ENCODE peak calls at places on chromosome 21, in five cellular contexts. S, I, P, F and W are unnamed samples.

GRCh38 chr21:42385619-42386018 is 10.2 kb downstream of the TMPRSS3 start:
- DNase-seq in S (no peak), I (no peak), P (no peak), F (no peak), W (no peak)

GRCh38 chr21:27423906-27424595 is 457.2 kb upstream of the ADAMTS5 start:
- DNase-seq in S (peak; percentile 69), I (peak; percentile 14), P (peak; percentile 61), F (no peak), W (no peak)

GRCh38 chr21:43268086-43268803 is 99.4 kb downstream of the CRYAA start:
- DNase-seq in S (no peak), I (no peak), P (no peak), F (no peak), W (no peak)

GRCh38 chr21:29775462-29775861 is 164.3 kb downstream of the GRIK1 start:
- DNase-seq in S (no peak), I (no peak), P (no peak), F (no peak), W (no peak)

GRCh38 chr21:46000731-46001641 is 19.4 kb downstream of the COL6A1 start:
- DNase-seq in S (no peak), I (no peak), P (no peak), F (no peak), W (no peak)

GRCh38 chr21:41133896-41134522 is 34.0 kb upstream of the BACE2 start:
- DNase-seq in S (peak; percentile 54), I (peak; percentile 51), P (no peak), F (no peak), W (peak; percentile 28)

GRCh38 chr21:20592482-20592881 is 405.7 kb upstream of the NCAM2 start:
- DNase-seq in S (no peak), I (no peak), P (no peak), F (no peak), W (no peak)

GRCh38 chr21:26835027-26835713 is 10.0 kb downstream of the ADAMTS1 start:
- DNase-seq in S (peak; percentile 85), I (no peak), P (no peak), F (no peak), W (no peak)

GRCh38 chr21:42003051-42003461 is 7.1 kb downstream of the ZBTB21 start:
- DNase-seq in S (peak; percentile 76), I (no peak), P (no peak), F (no peak), W (no peak)

GRCh38 chr21:15495965-15496364 is 233.8 kb upstream of the USP25 start:
- DNase-seq in S (peak; percentile 0), I (no peak), P (no peak), F (no peak), W (no peak)

GRCh38 chr21:38095220-38095619 is 161.6 kb upstream of the KCNJ15 start:
- DNase-seq in S (no peak), I (no peak), P (no peak), F (no peak), W (no peak)

GRCh38 chr21:41816583-41817165 is 49.8 kb upstream of the RIPK4 start:
- DNase-seq in S (peak; percentile 46), I (peak; percentile 73), P (peak; percentile 18), F (no peak), W (no peak)

GRCh38 chr21:28539623-28539988 is 453.1 kb downstream of the LTN1 start:
- DNase-seq in S (no peak), I (no peak), P (no peak), F (no peak), W (no peak)

GRCh38 chr21:41926068-41926806 is 27.6 kb downstream of the C2CD2 start:
- DNase-seq in S (peak; percentile 66), I (peak; percentile 54), P (peak; percentile 7), F (no peak), W (no peak)

GRCh38 chr21:26405071-26405470 is 168.0 kb downstream of the CYYR1 start:
- DNase-seq in S (peak; percentile 18), I (peak; percentile 21), P (no peak), F (no peak), W (no peak)

GRCh38 chr21:46424621-46425020 is 34.1 kb upstream of the DIP2A start:
- DNase-seq in S (no peak), I (no peak), P (no peak), F (no peak), W (no peak)

GRCh38 chr21:15692711-15693110 is 37.1 kb upstream of the USP25 start:
- DNase-seq in S (peak; percentile 72), I (no peak), P (no peak), F (no peak), W (no peak)

GRCh38 chr21:28227881-28228623 is 764.6 kb downstream of the LTN1 start:
- DNase-seq in S (peak; percentile 38), I (no peak), P (no peak), F (no peak), W (no peak)

GRCh38 chr21:46122758-46123683 is 25.1 kb downstream of the COL6A2 start:
- DNase-seq in S (no peak), I (no peak), P (no peak), F (peak; percentile 3), W (no peak)

GRCh38 chr21:29786509-29786908 is 153.3 kb downstream of the GRIK1 start:
- DNase-seq in S (no peak), I (no peak), P (no peak), F (no peak), W (no peak)

GRCh38 chr21:36255650-36256047 is 64.3 kb upstream of the MORC3 start:
- DNase-seq in S (no peak), I (no peak), P (no peak), F (no peak), W (no peak)

GRCh38 chr21:46124083-46124925 is 26.4 kb downstream of the COL6A2 start:
- DNase-seq in S (no peak), I (no peak), P (no peak), F (peak; percentile 5), W (no peak)

GRCh38 chr21:42724226-42724920 is 71.0 kb downstream of the PDE9A start:
- DNase-seq in S (peak; percentile 92), I (peak; percentile 61), P (no peak), F (no peak), W (no peak)

GRCh38 chr21:36767096-36767495 is 68.2 kb downstream of the SIM2 start:
- DNase-seq in S (no peak), I (no peak), P (no peak), F (no peak), W (no peak)

GRCh38 chr21:19609611-19610010 is 1206.0 kb upstream of the TMPRSS15 start:
- DNase-seq in S (no peak), I (no peak), P (no peak), F (no peak), W (no peak)

GRCh38 chr21:45949928-45950739 is 31.4 kb upstream of the COL6A1 start:
- DNase-seq in S (no peak), I (no peak), P (no peak), F (no peak), W (no peak)

GRCh38 chr21:37061926-37062591 is 10.8 kb downstream of the PIGP start:
- DNase-seq in S (no peak), I (no peak), P (no peak), F (no peak), W (no peak)

GRCh38 chr21:41168391-41169257 is 664 bp downstream of the BACE2 start:
- DNase-seq in S (peak; percentile 68), I (peak; percentile 66), P (no peak), F (no peak), W (no peak)

GRCh38 chr21:18493420-18493819 is 89.8 kb upstream of the TMPRSS15 start:
- DNase-seq in S (no peak), I (peak; percentile 12), P (no peak), F (no peak), W (no peak)

GRCh38 chr21:35646606-35647005 is 413.7 kb downstream of the SETD4 start:
- DNase-seq in S (peak; percentile 52), I (no peak), P (no peak), F (no peak), W (no peak)

GRCh38 chr21:34078915-34079314 is 5.5 kb downstream of the MRPS6 start:
- DNase-seq in S (no peak), I (no peak), P (no peak), F (no peak), W (no peak)

GRCh38 chr21:34082769-34083168 is 9.4 kb downstream of the MRPS6 start:
- DNase-seq in S (no peak), I (no peak), P (no peak), F (no peak), W (no peak)

GRCh38 chr21:34083357-34083756 is 10.0 kb downstream of the MRPS6 start:
- DNase-seq in S (no peak), I (no peak), P (no peak), F (no peak), W (no peak)

GRCh38 chr21:34077888-34078287 is 4.5 kb downstream of the MRPS6 start:
- DNase-seq in S (no peak), I (no peak), P (no peak), F (no peak), W (no peak)

GRCh38 chr21:34080693-34081092 is 7.3 kb downstream of the MRPS6 start:
- DNase-seq in S (no peak), I (no peak), P (no peak), F (no peak), W (no peak)
- H3K4me1 ChIP-seq in S (peaks cover 5% of the 10 kb centered on the region), I (peaks cover 35% of the 10 kb centered on the region), P (peaks cover 1% of the 10 kb centered on the region), F (peaks cover 50% of the 10 kb centered on the region), W (peaks cover 61% of the 10 kb centered on the region)

GRCh38 chr21:44456207-44456914 is 1.1 kb downstream of the LRRC3 start:
- DNase-seq in S (no peak), I (no peak), P (no peak), F (no peak), W (no peak)
- H3K4me3 ChIP-seq in S (no peak overlapping the region), I (peak overlapping the region; percentile 95), P (peak overlapping the region; percentile 71), F (peak overlapping the region; percentile 73), W (peak overlapping the region; percentile 54)

DNA sequence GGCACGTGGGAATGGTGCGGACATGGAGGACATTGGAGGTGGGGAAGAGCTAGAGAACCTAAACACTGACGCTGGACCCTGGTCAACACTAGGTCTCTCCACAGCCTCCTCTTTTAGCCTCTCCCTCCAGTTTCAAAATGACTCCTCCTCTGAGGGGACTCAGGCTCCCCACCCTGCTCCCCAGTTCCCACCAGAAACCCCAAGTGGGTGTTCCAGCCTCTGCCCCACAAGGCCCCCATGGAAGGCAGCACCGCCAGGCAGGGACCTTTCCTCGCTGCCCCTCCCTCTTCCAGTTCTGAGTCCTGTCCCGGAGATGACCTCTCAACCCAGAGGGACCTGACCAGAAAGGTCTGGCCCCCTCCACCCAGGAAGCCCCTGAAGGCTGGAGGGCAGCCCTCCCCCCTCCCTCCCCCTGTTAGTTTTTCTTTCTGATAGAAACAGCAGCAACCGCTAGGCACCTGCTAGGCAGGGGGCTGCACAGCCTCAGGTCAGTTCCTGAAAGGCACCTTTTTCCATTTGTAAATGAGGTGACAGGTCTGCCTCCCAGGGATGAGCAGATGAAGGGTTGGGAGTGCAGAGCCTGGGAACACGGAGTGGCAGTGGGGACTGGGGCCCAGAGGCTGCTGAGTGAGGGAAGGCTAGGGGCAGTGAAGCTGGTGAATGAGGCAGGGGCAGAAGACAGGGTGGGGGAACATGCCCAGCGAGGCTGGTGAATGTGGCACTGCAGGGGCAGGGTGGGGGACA is 9.3 kb upstream of the ITGB2 start:
- DNase-seq in S (no peak), I (no peak), P (no peak), F (no peak), W (no peak)
- H3K4me1 ChIP-seq in S (peaks cover 28% of the 10 kb centered on the region), I (peaks cover 24% of the 10 kb centered on the region), P (peaks cover 10% of the 10 kb centered on the region), F (peaks cover 30% of the 10 kb centered on the region), W (peaks cover 30% of the 10 kb centered on the region)

DNA sequence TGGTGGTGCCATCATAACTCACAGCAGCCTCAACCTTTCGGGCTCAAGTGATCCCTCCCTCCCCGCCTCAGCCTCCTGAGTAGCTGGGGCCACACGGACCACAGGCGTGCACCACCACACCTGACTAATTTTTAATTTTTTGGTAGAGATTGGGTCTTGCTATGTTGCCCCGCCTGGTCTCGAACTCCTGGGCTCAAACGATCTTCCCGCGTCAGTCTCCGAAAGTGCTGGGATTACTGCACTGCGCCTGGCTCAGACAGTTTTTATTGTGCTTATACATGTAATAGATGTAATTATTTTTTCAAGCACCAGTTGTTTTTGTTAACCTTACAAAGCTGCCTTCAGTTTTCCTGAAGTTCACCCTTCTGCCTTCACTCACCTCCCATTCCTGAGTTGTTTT is 38.0 kb upstream of the HMGN1 start:
- DNase-seq in S (no peak), I (no peak), P (no peak), F (no peak), W (no peak)
- H3K4me3 ChIP-seq in S (no peak overlapping the region), I (no peak overlapping the region), P (no peak overlapping the region), F (no peak overlapping the region), W (peak overlapping the region; percentile 44)